ENCODE peak calls at places on chromosomes 2 and 18, in nine cellular contexts. O is DND-41, D is transverse colon, I is thoracic aorta, N is colonic mucosa, H is H9, F is A673, M is endodermal cell, E is lower lobe of right lung. Y is an unnamed sample. For H3K27me3, the result is how much of the 10 kb centered on the place peaks cover.

GRCh38 chr2:151658081-151658480 is 76.2 kb downstream of the NEB start:
- DNase-seq in O (no peak), D (no peak), I (no peak), N (no peak), H (no peak), F (no peak), M (no peak), E (no peak), Y (no peak)

GRCh38 chr2:199983534-199983933 is 28.2 kb downstream of the MAIP1 start:
- DNase-seq in O (no peak), D (no peak), I (no peak), N (no peak), H (no peak), F (no peak), M (no peak), E (no peak), Y (no peak)

GRCh38 chr2:240143801-240144648 is 3.6 kb upstream of the OTOS start:
- DNase-seq in O (peak), D (peak), I (no peak), N (peak), H (peak), F (peak), M (peak), E (peak), Y (peak)

GRCh38 chr2:160408575-160409291 is 84.9 kb downstream of the RBMS1 start:
- DNase-seq in O (no peak), D (no peak), I (no peak), N (no peak), H (peak), F (no peak), M (peak), E (no peak), Y (no peak)

GRCh38 chr2:68448671-68449394 is 18.3 kb downstream of the FBXO48 start:
- DNase-seq in O (no peak), D (no peak), I (no peak), N (no peak), H (no peak), F (no peak), M (no peak), E (no peak), Y (no peak)

GRCh38 chr2:183037660-183038340 is 457 bp downstream of the NCKAP1 start:
- DNase-seq in O (no peak), D (peak), I (no peak), N (peak), H (no peak), F (no peak), M (no peak), E (peak), Y (peak)

GRCh38 chr18:59917422-59917821 is 17.6 kb downstream of the PMAIP1 start:
- DNase-seq in O (no peak), D (no peak), I (no peak), N (no peak), H (no peak), F (no peak), M (no peak), E (no peak), Y (no peak)

GRCh38 chr18:7303306-7303705 is 72.4 kb downstream of the LRRC30 start:
- DNase-seq in O (no peak), D (no peak), I (no peak), N (no peak), H (no peak), F (no peak), M (no peak), E (no peak), Y (no peak)

GRCh38 chr18:22172594-22173049 is 3.2 kb downstream of the GATA6 start:
- DNase-seq in O (no peak), D (no peak), I (no peak), N (no peak), H (no peak), F (no peak), M (peak), E (peak), Y (no peak)

GRCh38 chr18:74951165-74951760 is 257.7 kb downstream of the PTGR3 start:
- DNase-seq in O (no peak), D (peak), I (no peak), N (peak), H (no peak), F (no peak), M (no peak), E (peak), Y (no peak)

GRCh38 chr2:35447210-35447609 is 908.4 kb upstream of the CRIM1 start:
- DNase-seq in O (peak), D (no peak), I (no peak), N (no peak), H (no peak), F (no peak), M (no peak), E (no peak), Y (no peak)

GRCh38 chr2:86305195-86305975 is 32.0 kb downstream of the REEP1 start:
- DNase-seq in O (no peak), D (no peak), I (no peak), N (no peak), H (no peak), F (no peak), M (no peak), E (no peak), Y (no peak)

GRCh38 chr2:72883356-72883962 is 3.7 kb upstream of the SPR start:
- DNase-seq in O (peak), D (peak), I (no peak), N (peak), H (peak), F (peak), M (peak), E (no peak), Y (no peak)

GRCh38 chr2:181426687-181427086 is 30.5 kb upstream of the ITGA4 start:
- DNase-seq in O (no peak), D (no peak), I (no peak), N (no peak), H (no peak), F (no peak), M (no peak), E (no peak), Y (no peak)

GRCh38 chr2:121283670-121284245 is 1.2 kb downstream of the TFCP2L1 start:
- DNase-seq in O (no peak), D (no peak), I (no peak), N (peak), H (no peak), F (no peak), M (no peak), E (no peak), Y (no peak)

GRCh38 chr2:109032229-109032800 is 43.3 kb upstream of the EDAR start:
- DNase-seq in O (peak), D (no peak), I (no peak), N (no peak), H (no peak), F (no peak), M (no peak), E (no peak), Y (no peak)

GRCh38 chr18:48711651-48712486 is 173.0 kb downstream of the CTIF start:
- DNase-seq in O (no peak), D (peak), I (no peak), N (peak), H (peak), F (peak), M (peak), E (no peak), Y (no peak)

GRCh38 chr18:73979742-73980141 is 167.9 kb downstream of the FBXO15 start:
- DNase-seq in O (no peak), D (no peak), I (no peak), N (no peak), H (no peak), F (peak), M (no peak), E (no peak), Y (no peak)

GRCh38 chr2:10220516-10221391 is 82.0 kb upstream of the HPCAL1 start:
- DNase-seq in O (no peak), D (no peak), I (no peak), N (no peak), H (no peak), F (no peak), M (no peak), E (peak), Y (no peak)

GRCh38 chr2:70703900-70704549 is 64.0 kb downstream of the ADD2 start:
- DNase-seq in O (no peak), D (no peak), I (no peak), N (no peak), H (peak), F (no peak), M (peak), E (no peak), Y (peak)

GRCh38 chr18:2961828-2962227 is 51.1 kb downstream of the LPIN2 start:
- DNase-seq in O (peak), D (no peak), I (no peak), N (no peak), H (no peak), F (peak), M (no peak), E (no peak), Y (no peak)

GRCh38 chr18:57747809-57748680 is 55.1 kb downstream of the ATP8B1 start:
- DNase-seq in O (no peak), D (no peak), I (no peak), N (no peak), H (no peak), F (no peak), M (no peak), E (no peak), Y (no peak)

GRCh38 chr2:20602803-20603202 is 48.1 kb downstream of the HS1BP3 start:
- DNase-seq in O (no peak), D (no peak), I (no peak), N (no peak), H (no peak), F (no peak), M (no peak), E (no peak), Y (no peak)

GRCh38 chr18:51110073-51110797 is 80.2 kb downstream of the SMAD4 start:
- DNase-seq in O (peak), D (peak), I (no peak), N (peak), H (peak), F (peak), M (peak), E (peak), Y (peak)

GRCh38 chr2:143128681-143129580 is at the start of gene ARHGAP15:
- DNase-seq in O (peak), D (peak), I (no peak), N (peak), H (no peak), F (no peak), M (no peak), E (peak), Y (no peak)

GRCh38 chr18:35026407-35027061 is 14.7 kb upstream of the MAPRE2 start:
- DNase-seq in O (no peak), D (no peak), I (no peak), N (no peak), H (peak), F (no peak), M (peak), E (no peak), Y (no peak)
- H3K27ac ChIP-seq in O (no peak), D (no peak), I (no peak), N (no peak), H (no peak), F (no peak), M (no peak), E (peak), Y (peak)

DNA sequence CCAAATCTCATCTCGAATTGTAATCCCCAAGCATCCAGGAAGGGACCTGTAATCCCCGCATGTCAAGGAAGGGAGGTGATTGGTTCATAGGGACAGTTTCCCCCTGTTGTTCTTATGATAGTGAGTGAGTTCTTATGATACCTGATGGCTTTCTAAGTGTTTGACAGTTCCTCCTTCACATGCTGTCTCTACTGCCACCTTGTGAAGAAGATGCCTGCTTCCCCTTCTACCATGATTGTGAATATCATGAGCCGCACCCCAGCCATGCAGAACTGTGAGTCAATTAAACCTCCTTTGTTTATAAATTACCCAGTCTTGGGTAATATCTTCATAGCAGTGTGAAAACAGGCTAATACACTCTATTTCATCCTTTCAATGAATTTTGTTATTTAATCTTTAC is 446.7 kb downstream of the RNF144A start:
- DNase-seq in O (no peak), D (no peak), I (no peak), N (no peak), H (no peak), F (peak), M (no peak), E (no peak), Y (no peak)
- TF ChIP-seq CTCF in O (peak), D (no peak), I (no peak), N (no peak), H (peak), F (peak), M (peak), E (no peak), Y (no peak)

GRCh38 chr18:47263828-47264314 is 12.4 kb upstream of the SKOR2 start:
- DNase-seq in O (no peak), D (no peak), I (no peak), N (no peak), H (peak), F (no peak), M (peak), E (no peak), Y (no peak)
- H3K27me3 ChIP-seq in O (under half), D (half or more), I (under half), N (under half), H (half or more), F (half or more), M (half or more), E (half or more), Y (half or more)

GRCh38 chr2:27378809-27379290 is 1.7 kb downstream of the ZNF513 start:
- DNase-seq in O (no peak), D (no peak), I (no peak), N (no peak), H (no peak), F (no peak), M (no peak), E (no peak), Y (no peak)
- H3K27ac ChIP-seq in O (peak), D (peak), I (no peak), N (peak), H (no peak), F (peak), M (no peak), E (no peak), Y (peak)

GRCh38 chr18:28357785-28358401 is 181.0 kb upstream of the CDH2 start:
- DNase-seq in O (no peak), D (no peak), I (no peak), N (no peak), H (peak), F (peak), M (peak), E (no peak), Y (no peak)
- TF ChIP-seq CTCF in O (peak), D (no peak), I (no peak), N (no peak), H (peak), F (peak), M (peak), E (no peak), Y (no peak)

GRCh38 chr18:10455726-10456453 is 1.5 kb downstream of the APCDD1 start:
- DNase-seq in O (no peak), D (no peak), I (no peak), N (no peak), H (peak), F (no peak), M (peak), E (no peak), Y (no peak)

GRCh38 chr18:10454800-10455550 is 540 bp downstream of the APCDD1 start:
- DNase-seq in O (no peak), D (no peak), I (no peak), N (no peak), H (peak), F (peak), M (peak), E (peak), Y (no peak)

GRCh38 chr18:10453261-10453884 is 1.1 kb upstream of the APCDD1 start:
- DNase-seq in O (no peak), D (no peak), I (no peak), N (no peak), H (no peak), F (peak), M (no peak), E (no peak), Y (no peak)

GRCh38 chr18:10456718-10457499 is 2.5 kb downstream of the APCDD1 start:
- DNase-seq in O (no peak), D (no peak), I (no peak), N (no peak), H (no peak), F (peak), M (no peak), E (no peak), Y (no peak)

GRCh38 chr18:10453885-10454772 is at the start of gene APCDD1:
- DNase-seq in O (peak), D (peak), I (no peak), N (peak), H (peak), F (peak), M (peak), E (peak), Y (peak)
- H3K27me3 ChIP-seq in O (under half), D (under half), I (under half), N (under half), H (under half), F (under half), M (under half), E (under half), Y (under half)

GRCh38 chr2:157301323-157301722 is 24.3 kb downstream of the ERMN start:
- DNase-seq in O (no peak), D (no peak), I (no peak), N (no peak), H (no peak), F (no peak), M (no peak), E (no peak), Y (no peak)
- H3K27ac ChIP-seq in O (no peak), D (no peak), I (no peak), N (no peak), H (no peak), F (no peak), M (no peak), E (no peak), Y (no peak)